ENCODE peak calls at places on chromosomes 16 and 17, in five cellular contexts. P, W, K, N and I are unnamed samples.

GRCh38 chr16:4313563-4314531 is 2.0 kb upstream of the GLIS2 start:
- DNase-seq in N (no peak), K (no peak), P (peak; percentile 60), W (no peak), I (no peak)

GRCh38 chr16:85719605-85720318 is 31.0 kb upstream of the GINS2 start:
- DNase-seq in W (no peak), P (no peak), K (no peak), N (no peak), I (no peak)

GRCh38 chr17:81481011-81481799 is 31.4 kb downstream of the ACTG1 start:
- DNase-seq in N (peak; percentile 32), K (peak; percentile 86), W (peak; percentile 13), P (peak; percentile 72), I (no peak)

GRCh38 chr17:19383681-19384470 is 3.1 kb downstream of the MFAP4 start:
- DNase-seq in K (no peak), W (no peak), P (no peak), N (no peak), I (no peak)

GRCh38 chr16:90047714-90048346 is 28.6 kb upstream of the DBNDD1 start:
- DNase-seq in W (no peak), K (no peak), P (no peak), N (no peak), I (no peak)

GRCh38 chr17:48567209-48567608 is 10.9 kb downstream of the HOXB4 start:
- DNase-seq in W (no peak), K (no peak), N (no peak), P (no peak), I (no peak)

GRCh38 chr17:2238432-2239169 is 65.0 kb downstream of the SMG6 start:
- DNase-seq in P (no peak), K (no peak), W (no peak), N (no peak), I (no peak)

GRCh38 chr17:746181-746580 is 5.9 kb downstream of the GEMIN4 start:
- DNase-seq in P (no peak), K (no peak), W (no peak), N (no peak), I (no peak)

GRCh38 chr16:69179255-69180010 is 7.5 kb upstream of the SNTB2 start:
- DNase-seq in N (no peak), K (no peak), W (no peak), P (no peak), I (no peak)

GRCh38 chr16:10578474-10579316 is 1.7 kb downstream of the EMP2 start:
- DNase-seq in P (no peak), N (no peak), K (no peak), W (no peak), I (no peak)

GRCh38 chr17:6554336-6554735 is 2.0 kb downstream of the PITPNM3 start:
- DNase-seq in P (no peak), K (no peak), W (no peak), N (no peak), I (no peak)

GRCh38 chr16:83305092-83305491 is 502.7 kb upstream of the HSBP1 start:
- DNase-seq in N (no peak), K (no peak), W (no peak), P (no peak), I (no peak)

GRCh38 chr17:31052187-31052889 is 42.4 kb upstream of the NF1 start:
- DNase-seq in K (peak; percentile 60), N (no peak), P (no peak), W (peak; percentile 5), I (peak; percentile 55)

GRCh38 chr16:68059804-68060203 is 25.4 kb upstream of the NFATC3 start:
- DNase-seq in W (no peak), N (no peak), K (no peak), P (no peak), I (no peak)

GRCh38 chr17:61589990-61590389 is 1.0 kb downstream of the NACA2 start:
- DNase-seq in K (no peak), N (no peak), P (no peak), W (no peak), I (no peak)

GRCh38 chr17:66737524-66737923 is 97.4 kb upstream of the CACNG5 start:
- DNase-seq in W (no peak), P (peak; percentile 37), N (no peak), K (no peak), I (no peak)

GRCh38 chr17:78958556-78959191 is 21.0 kb downstream of the LGALS3BP start:
- DNase-seq in W (no peak), N (no peak), K (no peak), P (no peak), I (no peak)

GRCh38 chr16:88063201-88063773 is 112.1 kb downstream of the BANP start:
- DNase-seq in P (no peak), N (no peak), W (no peak), K (no peak), I (no peak)

GRCh38 chr16:80006175-80006895 is 405.8 kb upstream of the MAF start:
- DNase-seq in N (no peak), K (no peak), P (no peak), W (no peak), I (peak; percentile 27)

GRCh38 chr16:60120586-60120985 is 1386.5 kb upstream of the GOT2 start:
- DNase-seq in K (no peak), W (no peak), N (no peak), P (no peak), I (no peak)

GRCh38 chr17:17837966-17838962 is 1.5 kb upstream of the SREBF1 start:
- DNase-seq in N (peak; percentile 11), K (peak; percentile 67), W (no peak), P (no peak), I (no peak)

GRCh38 chr16:79795556-79795955 is 195.0 kb upstream of the MAF start:
- DNase-seq in N (no peak), P (no peak), W (no peak), K (no peak), I (no peak)

GRCh38 chr17:80519091-80519781 is 25.4 kb upstream of the RPTOR start:
- DNase-seq in K (no peak), W (no peak), P (no peak), N (no peak), I (no peak)

GRCh38 chr16:61890346-61890745 is 145.9 kb downstream of the CDH8 start:
- DNase-seq in P (no peak), W (no peak), N (no peak), K (no peak), I (no peak)

GRCh38 chr17:43581581-43581980 is 35.4 kb upstream of the ETV4 start:
- DNase-seq in K (no peak), N (no peak), P (no peak), W (no peak), I (no peak)

GRCh38 chr16:72787519-72788268 is 260.2 kb downstream of the ZFHX3 start:
- DNase-seq in N (no peak), K (no peak), P (peak; percentile 52), W (peak; percentile 35), I (peak; percentile 65)

GRCh38 chr17:46026045-46026814 is 27.2 kb downstream of the STH start:
- DNase-seq in W (no peak), P (no peak), N (no peak), K (no peak), I (no peak)

GRCh38 chr16:56669005-56669839 is at the start of gene MT1H:
- DNase-seq in N (no peak), P (no peak), W (no peak), K (no peak), I (no peak)

GRCh38 chr17:6478486-6478885 is 34.2 kb downstream of the PIMREG start:
- DNase-seq in K (no peak), N (no peak), P (no peak), W (no peak), I (no peak)

GRCh38 chr16:30731411-30731810 is 16.8 kb upstream of the PHKG2 start:
- DNase-seq in P (no peak), N (no peak), W (no peak), K (no peak), I (no peak)

GRCh38 chr16:15782573-15783365 is 74.1 kb downstream of the MYH11 start:
- DNase-seq in K (no peak), P (no peak), N (no peak), W (no peak), I (no peak)

GRCh38 chr17:64420143-64420670 is 28.7 kb upstream of the MILR1 start:
- DNase-seq in P (peak; percentile 17), K (peak; percentile 45), W (no peak), N (peak; percentile 66), I (no peak)

GRCh38 chr17:42913981-42914617 is 13.5 kb downstream of the G6PC1 start:
- DNase-seq in N (no peak), K (no peak), P (no peak), W (no peak), I (no peak)

GRCh38 chr17:81021531-81022370 is 13.2 kb upstream of the BAIAP2 start:
- DNase-seq in N (no peak), W (no peak), K (no peak), P (no peak), I (no peak)

GRCh38 chr17:72465191-72466024 is 344.6 kb downstream of the SOX9 start:
- DNase-seq in N (no peak), W (no peak), K (no peak), P (no peak), I (peak; percentile 41)